ENCODE peak calls at places on chromosomes 1 and 21, in eight cellular contexts. Q is NCI-H2029; J is Peyer's patch; U is C1 segment of cervical spinal cord; X is T47D; Y is substantia nigra; M is cardiac fibroblast; H is stimulated activated effector memory CD8-positive, alpha-beta T cell treated with anti-CD3 and anti-CD28 coated beads, Interleukin-12 subunit alpha, Interleukin-12 subunit beta, amount 100 ng/mL, for 72 hours. N is an unnamed sample.

GRCh38 chr1:47211796-47212269 is 20.2 kb downstream of the TAL1 start:
- DNase-seq in Q (no peak), J (no peak), U (no peak), X (no peak), Y (no peak), M (peak), H (no peak), N (no peak)

GRCh38 chr1:24459551-24460266 is 42.9 kb upstream of the RCAN3 start:
- DNase-seq in Q (no peak), J (no peak), U (no peak), X (no peak), Y (no peak), M (no peak), H (no peak), N (no peak)

GRCh38 chr1:22829001-22829989 is 118.7 kb downstream of the EPHB2 start:
- DNase-seq in Q (no peak), J (no peak), U (no peak), X (peak), Y (no peak), M (no peak), H (no peak), N (no peak)

GRCh38 chr21:38849776-38850175 is 44.0 kb downstream of the ETS2 start:
- DNase-seq in Q (no peak), J (no peak), U (no peak), X (no peak), Y (no peak), M (no peak), H (no peak), N (no peak)

GRCh38 chr1:152125834-152126443 is 10.7 kb upstream of the TCHH start:
- DNase-seq in Q (no peak), J (no peak), U (no peak), X (no peak), Y (no peak), M (no peak), H (no peak), N (no peak)

GRCh38 chr1:47805020-47805419 is 192.2 kb downstream of the TRABD2B start:
- DNase-seq in Q (no peak), J (no peak), U (no peak), X (no peak), Y (no peak), M (no peak), H (no peak), N (no peak)

GRCh38 chr1:172399369-172400072 is 21.0 kb upstream of the C1orf105 start:
- DNase-seq in Q (peak), J (no peak), U (peak), X (peak), Y (no peak), M (peak), H (peak), N (peak)

GRCh38 chr1:205375816-205376545 is 19.3 kb upstream of the KLHDC8A start:
- DNase-seq in Q (peak), J (no peak), U (no peak), X (peak), Y (no peak), M (peak), H (no peak), N (peak)

GRCh38 chr1:77134359-77134758 is 84.9 kb downstream of the PIGK start:
- DNase-seq in Q (no peak), J (no peak), U (no peak), X (no peak), Y (no peak), M (peak), H (no peak), N (no peak)

GRCh38 chr1:245086389-245086969 is 68.3 kb upstream of the KIF26B start:
- DNase-seq in Q (no peak), J (no peak), U (no peak), X (no peak), Y (no peak), M (peak), H (no peak), N (no peak)

GRCh38 chr1:212805767-212806166 is 14.1 kb downstream of the TATDN3 start:
- DNase-seq in Q (no peak), J (no peak), U (no peak), X (no peak), Y (no peak), M (no peak), H (no peak), N (no peak)

GRCh38 chr1:20322825-20323612 is 32.3 kb downstream of the VWA5B1 start:
- DNase-seq in Q (no peak), J (no peak), U (no peak), X (no peak), Y (no peak), M (peak), H (peak), N (no peak)

GRCh38 chr1:181061891-181062777 is 26.4 kb upstream of the IER5 start:
- DNase-seq in Q (no peak), J (peak), U (no peak), X (no peak), Y (no peak), M (no peak), H (peak), N (no peak)

GRCh38 chr1:197437891-197438853 is 170.1 kb downstream of the CRB1 start:
- DNase-seq in Q (no peak), J (no peak), U (no peak), X (no peak), Y (no peak), M (peak), H (no peak), N (no peak)

GRCh38 chr1:54376085-54377039 is 29.8 kb downstream of the SSBP3 start:
- DNase-seq in Q (no peak), J (peak), U (no peak), X (no peak), Y (no peak), M (no peak), H (no peak), N (no peak)

GRCh38 chr1:171966426-171967220 is 125.3 kb downstream of the DNM3 start:
- DNase-seq in Q (no peak), J (no peak), U (no peak), X (no peak), Y (no peak), M (no peak), H (no peak), N (no peak)

GRCh38 chr1:52264530-52265115 is 101.4 kb downstream of the CC2D1B start:
- DNase-seq in Q (no peak), J (no peak), U (no peak), X (no peak), Y (no peak), M (peak), H (no peak), N (no peak)

GRCh38 chr1:185653615-185654014 is 80.6 kb upstream of the HMCN1 start:
- DNase-seq in Q (no peak), J (no peak), U (no peak), X (no peak), Y (no peak), M (no peak), H (no peak), N (no peak)

N was measured in SHP77 treated with DMSO at 0.1 percent for 48 hours.